ENCODE peak calls at places on chromosome 10, in eight cellular contexts. C is H1, X is aorta, M is left ventricle myocardium inferior, F is neural progenitor cell, W is HepG2, O is heart left ventricle, P is NT2/D1. T is an unnamed sample.

GRCh38 chr10:95517536-95518454 is 43.4 kb downstream of the SORBS1 start:
- DNase-seq in C (no peak), X (peak; percentile 67), M (no peak), F (no peak), W (peak; percentile 70), O (no peak), P (no peak), T (no peak)

GRCh38 chr10:65234261-65234660 is 1691.6 kb upstream of the LRRTM3 start:
- DNase-seq in C (no peak), X (no peak), M (no peak), F (no peak), W (no peak), O (no peak), P (no peak), T (no peak)

GRCh38 chr10:35913628-35914027 is 271.5 kb upstream of the FZD8 start:
- DNase-seq in C (no peak), X (no peak), M (no peak), F (no peak), W (no peak), O (no peak), P (no peak), T (no peak)

GRCh38 chr10:75596930-75597629 is 165.7 kb downstream of the LRMDA start:
- DNase-seq in C (no peak), X (no peak), M (no peak), F (peak; percentile 24), W (no peak), O (no peak), P (no peak), T (no peak)

GRCh38 chr10:22631646-22632278 is 82.6 kb downstream of the PIP4K2A start:
- DNase-seq in C (no peak), X (no peak), M (no peak), F (no peak), W (peak; percentile 29), O (no peak), P (no peak), T (no peak)

GRCh38 chr10:119135517-119135890 is 30.0 kb downstream of the SFXN4 start:
- DNase-seq in C (no peak), X (no peak), M (no peak), F (no peak), W (no peak), O (no peak), P (no peak), T (no peak)

GRCh38 chr10:21495686-21496284 is 29.7 kb downstream of the SKIDA1 start:
- DNase-seq in C (peak; percentile 85), X (peak; percentile 86), M (peak; percentile 85), F (peak; percentile 95), W (peak; percentile 95), O (peak; percentile 88), P (peak; percentile 77), T (peak; percentile 74)

GRCh38 chr10:16119445-16119844 is 259.1 kb upstream of the MINDY3 start:
- DNase-seq in C (no peak), X (no peak), M (no peak), F (no peak), W (no peak), O (no peak), P (no peak), T (no peak)

GRCh38 chr10:3111626-3112220 is 44.4 kb downstream of the PFKP start:
- DNase-seq in C (no peak), X (peak; percentile 54), M (peak; percentile 72), F (no peak), W (no peak), O (peak; percentile 74), P (no peak), T (no peak)

GRCh38 chr10:14334771-14335170 is 4.0 kb upstream of the FRMD4A start:
- DNase-seq in C (no peak), X (no peak), M (no peak), F (no peak), W (no peak), O (no peak), P (no peak), T (no peak)

GRCh38 chr10:97338041-97338440 is 3.5 kb upstream of the FRAT2 start:
- DNase-seq in C (no peak), X (no peak), M (no peak), F (peak; percentile 62), W (no peak), O (no peak), P (no peak), T (no peak)

GRCh38 chr10:4130685-4131084 is 345.7 kb upstream of the KLF6 start:
- DNase-seq in C (no peak), X (no peak), M (no peak), F (no peak), W (no peak), O (no peak), P (no peak), T (peak; percentile 7)

GRCh38 chr10:71127773-71128172 is 84.6 kb upstream of the UNC5B start:
- DNase-seq in C (no peak), X (no peak), M (no peak), F (no peak), W (no peak), O (no peak), P (no peak), T (no peak)

GRCh38 chr10:49395741-49396665 is at the start of gene DRGX:
- DNase-seq in C (no peak), X (no peak), M (no peak), F (peak; percentile 73), W (no peak), O (no peak), P (no peak), T (no peak)

GRCh38 chr10:49393757-49394156 is 2.1 kb downstream of the DRGX start:
- DNase-seq in C (no peak), X (no peak), M (no peak), F (peak; percentile 31), W (no peak), O (no peak), P (no peak), T (no peak)

GRCh38 chr10:49396666-49396999 is 744 bp upstream of the DRGX start:
- DNase-seq in C (no peak), X (no peak), M (no peak), F (no peak), W (no peak), O (no peak), P (no peak), T (no peak)

GRCh38 chr10:49393301-49393700 is 2.6 kb downstream of the DRGX start:
- DNase-seq in C (no peak), X (no peak), M (no peak), F (no peak), W (no peak), O (no peak), P (no peak), T (no peak)

DNA sequence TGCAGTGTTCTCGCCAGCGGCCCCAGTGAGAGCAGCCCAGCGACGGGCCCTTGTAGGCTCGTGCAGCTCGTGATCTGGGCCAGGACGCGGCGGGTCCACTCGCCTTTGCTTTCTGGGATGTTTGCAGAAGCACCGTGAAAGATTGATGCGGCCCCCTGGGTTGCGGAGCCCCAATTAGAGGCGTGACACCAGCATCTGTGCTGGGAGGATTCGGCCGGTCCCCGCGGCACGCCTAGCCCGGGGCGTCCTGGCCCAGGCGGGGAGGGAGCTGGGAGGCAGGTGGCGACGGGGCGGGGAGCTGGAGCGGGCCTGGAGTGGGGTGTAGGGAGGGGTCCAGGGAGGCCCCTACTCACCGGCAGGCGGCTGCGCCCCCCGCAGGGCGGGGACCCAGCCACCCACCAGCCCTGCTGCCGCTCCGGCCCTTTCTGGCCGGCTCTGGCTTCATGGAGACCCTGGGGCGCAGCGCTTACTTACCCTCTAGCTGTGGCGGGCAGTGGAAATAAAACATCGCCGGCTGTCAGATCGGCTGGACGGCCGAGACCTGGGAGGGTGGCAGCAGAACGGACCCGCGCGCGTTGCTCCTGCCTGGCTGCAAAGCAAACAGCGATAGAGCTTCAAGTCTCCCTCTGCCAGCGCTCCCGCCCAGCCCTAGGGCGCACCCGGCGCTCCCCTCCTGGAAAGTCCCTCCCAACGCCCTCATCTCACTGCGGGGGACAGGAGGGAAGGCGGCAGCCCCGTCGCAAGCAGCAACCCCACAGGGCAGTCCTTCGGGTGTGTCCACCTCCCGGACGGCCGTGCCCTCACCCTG is 752 bp downstream of the DRGX start:
- DNase-seq in C (no peak), X (no peak), M (no peak), F (peak; percentile 51), W (no peak), O (no peak), P (no peak), T (no peak)
- H3K4me3 ChIP-seq in C (peak overlapping the region; percentile 46), X (no peak overlapping the region), M (peak overlapping the region; percentile 44), F (peak overlapping the region; percentile 48), W (no peak overlapping the region), O (peak overlapping the region; percentile 27), P (peak overlapping the region; percentile 46), T (no peak overlapping the region)

GRCh38 chr10:33025910-33026309 is 67.9 kb upstream of the ITGB1 start:
- DNase-seq in C (no peak), X (no peak), M (no peak), F (no peak), W (no peak), O (no peak), P (no peak), T (no peak)

GRCh38 chr10:33025039-33025438 is 67.0 kb upstream of the ITGB1 start:
- DNase-seq in C (no peak), X (no peak), M (no peak), F (no peak), W (no peak), O (no peak), P (no peak), T (no peak)

GRCh38 chr10:33031171-33031570 is 73.1 kb upstream of the ITGB1 start:
- DNase-seq in C (no peak), X (no peak), M (no peak), F (no peak), W (no peak), O (no peak), P (no peak), T (no peak)

GRCh38 chr10:33026422-33026821 is 68.4 kb upstream of the ITGB1 start:
- DNase-seq in C (no peak), X (no peak), M (no peak), F (no peak), W (no peak), O (no peak), P (no peak), T (no peak)

DNA sequence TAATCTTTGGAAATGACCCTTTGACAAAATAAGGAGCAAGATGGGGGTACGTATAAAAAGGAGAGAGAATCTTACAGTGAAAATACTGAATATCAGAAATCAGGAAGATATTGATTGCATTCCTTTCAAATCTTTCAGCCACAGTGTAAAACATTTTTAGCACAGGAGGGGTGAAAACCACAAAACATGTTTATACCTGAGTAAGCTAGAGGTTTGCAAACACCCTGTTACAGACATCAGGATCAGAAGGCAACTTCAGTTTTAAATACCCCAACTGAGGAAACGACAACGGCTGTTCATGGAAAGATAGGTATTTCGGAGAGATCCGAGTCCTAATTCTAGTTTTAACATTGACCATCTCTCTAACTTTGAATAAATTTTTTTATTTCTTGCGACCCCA is 69.1 kb upstream of the ITGB1 start:
- DNase-seq in C (no peak), X (no peak), M (no peak), F (no peak), W (no peak), O (no peak), P (no peak), T (no peak)
- H3K4me1 ChIP-seq in C (no peaks in the 10 kb centered on the region), X (peaks cover 3% of the 10 kb centered on the region), M (peaks cover 7% of the 10 kb centered on the region), F (no peaks in the 10 kb centered on the region), W (no peaks in the 10 kb centered on the region), O (no peaks in the 10 kb centered on the region), P (no peaks in the 10 kb centered on the region), T (peaks cover 39% of the 10 kb centered on the region)

GRCh38 chr10:6204063-6204340 is 1.3 kb downstream of the PFKFB3 start:
- DNase-seq in C (no peak), X (peak; percentile 76), M (no peak), F (peak; percentile 66), W (no peak), O (peak; percentile 39), P (no peak), T (peak; percentile 24)
- H3K4me3 ChIP-seq in C (peak overlapping the region; percentile 72), X (peak overlapping the region; percentile 97), M (peak overlapping the region; percentile 94), F (peak overlapping the region; percentile 75), W (peak overlapping the region; percentile 79), O (peak overlapping the region; percentile 87), P (peak overlapping the region; percentile 69), T (peak overlapping the region; percentile 99)

GRCh38 chr10:82136103-82136502 is 261.1 kb downstream of the NRG3 start:
- DNase-seq in C (no peak), X (no peak), M (no peak), F (no peak), W (no peak), O (no peak), P (no peak), T (no peak)
- H3K4me1 ChIP-seq in C (no peaks in the 10 kb centered on the region), X (no peaks in the 10 kb centered on the region), M (no peaks in the 10 kb centered on the region), F (no peaks in the 10 kb centered on the region), W (no peaks in the 10 kb centered on the region), O (no peaks in the 10 kb centered on the region), P (no peaks in the 10 kb centered on the region), T (no peaks in the 10 kb centered on the region)

T was measured in effector memory CD4-positive, alpha-beta T cell.